ENCODE peak calls at places on chromosomes 5 and 9, in four cellular contexts. H is NCI-H2171; O is naive thymus-derived CD4-positive, alpha-beta T cell; B is Panc1. V is an unnamed sample.

GRCh38 chr5:140608730-140609520 is 24.1 kb downstream of the CD14 start:
- DNase-seq in H (no peak), B (no peak), O (no peak), V (no peak)

GRCh38 chr5:158635565-158635964 is 464.2 kb downstream of the EBF1 start:
- DNase-seq in B (no peak), O (no peak), H (no peak), V (no peak)

GRCh38 chr9:137134191-137134590 is 4.8 kb upstream of the GRIN1 start:
- DNase-seq in O (no peak), H (no peak), B (no peak), V (no peak)

GRCh38 chr5:42005561-42006153 is 80.6 kb downstream of the FBXO4 start:
- DNase-seq in H (no peak), O (peak; percentile 1), B (peak; percentile 17), V (peak; percentile 13)

GRCh38 chr5:87113848-87114247 is 153.8 kb upstream of the RASA1 start:
- DNase-seq in H (no peak), B (no peak), O (no peak), V (no peak)

GRCh38 chr9:121222524-121223171 is 21.0 kb upstream of the RAB14 start:
- DNase-seq in H (peak; percentile 11), O (no peak), B (no peak), V (no peak)

GRCh38 chr9:98333703-98334582 is 78.5 kb upstream of the TBC1D2 start:
- DNase-seq in H (no peak), O (no peak), B (no peak), V (no peak)

GRCh38 chr5:140574165-140574564 is 9.5 kb downstream of the SLC35A4 start:
- DNase-seq in H (no peak), O (no peak), B (no peak), V (no peak)

GRCh38 chr5:167096816-167097215 is 1194.6 kb upstream of the WWC1 start:
- DNase-seq in O (no peak), H (no peak), B (no peak), V (no peak)

GRCh38 chr9:114220129-114220541 is 64.8 kb downstream of the COL27A1 start:
- DNase-seq in B (no peak), O (no peak), H (no peak), V (no peak)

GRCh38 chr5:107208867-107209266 is 461.9 kb downstream of the EFNA5 start:
- DNase-seq in O (no peak), B (no peak), H (no peak), V (no peak)

GRCh38 chr9:137680445-137681358 is 61.9 kb downstream of the EHMT1 start:
- DNase-seq in O (no peak), H (no peak), B (no peak), V (no peak)

GRCh38 chr5:9265391-9266287 is 280.2 kb downstream of the SEMA5A start:
- DNase-seq in B (no peak), O (no peak), H (no peak), V (no peak)

GRCh38 chr5:151075698-151076331 is 5.0 kb downstream of the TNIP1 start:
- DNase-seq in H (no peak), O (no peak), B (no peak), V (no peak)

GRCh38 chr5:435961-436640 is 6.9 kb upstream of the EXOC3 start:
- DNase-seq in H (no peak), O (no peak), B (no peak), V (no peak)

GRCh38 chr9:134236935-134237629 is 72.7 kb upstream of the RNU6ATAC start:
- DNase-seq in O (no peak), B (no peak), H (no peak), V (no peak)

GRCh38 chr5:15932066-15932465 is 247.5 kb downstream of the MARCHF11 start:
- DNase-seq in O (no peak), H (no peak), B (no peak), V (no peak)

GRCh38 chr5:169580964-169581363 is 2.6 kb upstream of the SPDL1 start:
- DNase-seq in H (no peak), B (no peak), O (no peak), V (no peak)

GRCh38 chr5:57414857-57415256 is 67.8 kb downstream of the ACTBL2 start:
- DNase-seq in H (no peak), B (no peak), O (no peak), V (no peak)

GRCh38 chr5:912356-913091 is 19.8 kb downstream of the TRIP13 start:
- DNase-seq in O (no peak), H (no peak), B (peak; percentile 99), V (no peak)

GRCh38 chr9:72306771-72307170 is 58.2 kb downstream of the ZFAND5 start:
- DNase-seq in H (no peak), O (no peak), B (no peak), V (no peak)

GRCh38 chr9:8855046-8855445 is 1055.5 kb upstream of the DMAC1 start:
- DNase-seq in B (no peak), H (no peak), O (no peak), V (no peak)

GRCh38 chr5:159640376-159640775 is 275.9 kb upstream of the ADRA1B start:
- DNase-seq in H (no peak), O (no peak), B (no peak), V (no peak)

GRCh38 chr9:124469011-124469832 is 19.0 kb downstream of the ADGRD2 start:
- DNase-seq in B (no peak), H (no peak), O (no peak), V (no peak)

GRCh38 chr5:159510282-159510681 is 180.0 kb upstream of the IL12B start:
- DNase-seq in H (no peak), O (no peak), B (no peak), V (peak; percentile 7)

GRCh38 chr5:149371296-149371962 is 7.7 kb downstream of the IL17B start:
- DNase-seq in B (peak; percentile 43), H (no peak), O (peak; percentile 62), V (peak; percentile 8)

GRCh38 chr5:103366938-103367549 is 108.5 kb downstream of the MACIR start:
- DNase-seq in H (no peak), B (no peak), O (no peak), V (no peak)

GRCh38 chr9:126411948-126412284 is 85.3 kb downstream of the MVB12B start:
- DNase-seq in H (no peak), O (no peak), B (no peak), V (no peak)

GRCh38 chr5:142186821-142187594 is 78.4 kb downstream of the NDFIP1 start:
- DNase-seq in H (no peak), O (no peak), B (no peak), V (no peak)

GRCh38 chr5:117299940-117300339 is 725.3 kb upstream of the SEMA6A start:
- DNase-seq in O (no peak), B (no peak), H (no peak), V (no peak)

GRCh38 chr5:134123360-134123759 is 8.9 kb downstream of the TCF7 start:
- DNase-seq in H (no peak), B (no peak), O (no peak), V (no peak)

GRCh38 chr5:95878417-95879323 is 56.1 kb upstream of the GLRX start:
- DNase-seq in B (no peak), H (no peak), O (no peak), V (peak; percentile 36)